ENCODE peak calls at places on chromosomes 12 and 14, in four cellular contexts. T is NCI-H345; X is stimulated activated CD4-positive, alpha-beta T cell treated with anti-CD3 and anti-CD28 coated beads, Interleukin-4, amount 100 ng/mL, for 4 hours; K is RPMI8226. V is an unnamed sample.

GRCh38 chr12:13950502-13950901 is 30.9 kb downstream of the GRIN2B start:
- DNase-seq in T (no peak), X (no peak), K (no peak), V (no peak)

GRCh38 chr12:44873898-44874297 is 2.2 kb downstream of the NELL2 start:
- DNase-seq in X (no peak), K (no peak), T (no peak), V (peak)

GRCh38 chr14:64706119-64706465 is 1.9 kb downstream of the PLEKHG3 start:
- DNase-seq in T (no peak), X (no peak), K (no peak), V (no peak)

GRCh38 chr12:129870146-129870545 is 33.7 kb downstream of the TMEM132D start:
- DNase-seq in K (no peak), X (no peak), T (no peak), V (no peak)

GRCh38 chr14:28751467-28752058 is 15.0 kb upstream of the FOXG1 start:
- DNase-seq in K (peak), X (no peak), T (peak), V (peak)

GRCh38 chr12:9022592-9022991 is 33.2 kb downstream of the KLRG1 start:
- DNase-seq in T (no peak), K (no peak), X (no peak), V (no peak)

GRCh38 chr12:3042394-3042793 is 34.8 kb upstream of the TSPAN9 start:
- DNase-seq in T (peak), K (no peak), X (no peak), V (no peak)

GRCh38 chr12:105640780-105641179 is 310.3 kb downstream of the C12orf75 start:
- DNase-seq in T (peak), X (no peak), K (no peak), V (no peak)

GRCh38 chr14:32337759-32338158 is 8.7 kb downstream of the AKAP6 start:
- DNase-seq in X (no peak), T (no peak), K (no peak), V (no peak)

GRCh38 chr12:70660620-70661219 is 23.5 kb upstream of the PTPRB start:
- DNase-seq in K (peak), X (no peak), T (no peak), V (no peak)

GRCh38 chr12:69442894-69443293 is 27.3 kb upstream of the FRS2 start:
- DNase-seq in K (no peak), T (peak), X (no peak), V (no peak)

GRCh38 chr14:70924521-70924920 is 17.3 kb downstream of the PCNX1 start:
- DNase-seq in X (no peak), K (no peak), T (no peak), V (no peak)

GRCh38 chr12:82688035-82688501 is 1.4 kb downstream of the TMTC2 start:
- DNase-seq in X (no peak), T (peak), K (peak), V (peak)

GRCh38 chr12:6538420-6539275 is 4.3 kb downstream of the GAPDH start:
- DNase-seq in K (peak), T (no peak), X (no peak), V (peak)

GRCh38 chr12:132731574-132731973 is 20.9 kb downstream of the PGAM5 start:
- DNase-seq in K (no peak), T (no peak), X (no peak), V (no peak)

GRCh38 chr14:32724864-32725550 is 213.7 kb upstream of the NPAS3 start:
- DNase-seq in T (no peak), K (no peak), X (no peak), V (no peak)

GRCh38 chr14:32023540-32023939 is 53.6 kb upstream of the ARHGAP5 start:
- DNase-seq in X (no peak), T (no peak), K (no peak), V (no peak)

V was measured in cerebellar cortex.